ENCODE peak calls at places on chromosomes 13 and 19, in five cellular contexts. A, U, D, J and S are unnamed samples.
A peak's percentile ranks its signal among the peaks of the same experiment; 100 is the strongest.

GRCh38 chr13:95083758-95084157 is 217.5 kb downstream of the ABCC4 start:
- DNase-seq in A (no peak), J (no peak), U (no peak), D (no peak), S (no peak)

GRCh38 chr13:98780451-98780850 is 28.0 kb upstream of the SLC15A1 start:
- DNase-seq in A (no peak), J (no peak), D (no peak), U (no peak), S (no peak)

GRCh38 chr13:110344320-110344719 is 37.2 kb downstream of the COL4A2 start:
- DNase-seq in J (no peak), U (no peak), A (no peak), D (no peak), S (no peak)

GRCh38 chr13:19882231-19882630 is 18.8 kb upstream of the ZMYM5 start:
- DNase-seq in J (no peak), A (no peak), D (no peak), U (no peak), S (no peak)

GRCh38 chr13:98349731-98350305 is 172.7 kb upstream of the RNF113B start:
- DNase-seq in J (no peak), U (no peak), D (no peak), A (no peak), S (no peak)

GRCh38 chr19:13057147-13057572 is 45.5 kb downstream of the LYL1 start:
- DNase-seq in D (no peak), J (no peak), U (no peak), A (no peak), S (no peak)

GRCh38 chr13:45466359-45466758 is 1.6 kb downstream of the COG3 start:
- DNase-seq in D (no peak), U (no peak), J (no peak), A (no peak), S (no peak)

GRCh38 chr19:57841364-57841763 is 8.3 kb upstream of the ZNF587 start:
- DNase-seq in A (no peak), D (no peak), U (no peak), J (no peak), S (no peak)

GRCh38 chr19:46482645-46483044 is 11.3 kb upstream of the PNMA8A start:
- DNase-seq in D (no peak), U (no peak), J (no peak), A (no peak), S (no peak)

GRCh38 chr13:26971990-26972888 is 199.4 kb downstream of the USP12 start:
- DNase-seq in D (no peak), U (no peak), J (peak; percentile 68), A (no peak), S (no peak)

GRCh38 chr19:34253711-34254551 is 423 bp upstream of the GARRE1 start:
- DNase-seq in J (peak; percentile 83), D (peak; percentile 69), U (peak; percentile 82), A (peak; percentile 75), S (no peak)

GRCh38 chr19:1513492-1514294 is 874 bp upstream of the ADAMTSL5 start:
- DNase-seq in U (peak; percentile 60), J (peak; percentile 83), D (no peak), A (no peak), S (no peak)

GRCh38 chr19:35040826-35041547 is 534 bp upstream of the HPN start:
- DNase-seq in D (peak; percentile 86), A (no peak), J (peak; percentile 26), U (no peak), S (peak; percentile 52)

GRCh38 chr13:44300895-44301638 is 72.6 kb upstream of the SERP2 start:
- DNase-seq in J (no peak), D (peak; percentile 73), A (no peak), U (no peak), S (peak; percentile 79)

GRCh38 chr19:49530708-49531107 is 2.9 kb downstream of the RCN3 start:
- DNase-seq in A (no peak), U (no peak), D (no peak), J (no peak), S (no peak)

GRCh38 chr13:111336666-111337065 is 16.2 kb downstream of the TEX29 start:
- DNase-seq in J (no peak), D (no peak), U (no peak), A (no peak), S (no peak)

GRCh38 chr19:3012522-3013260 is 16.4 kb downstream of the TLE2 start:
- DNase-seq in J (no peak), A (no peak), U (no peak), D (no peak), S (no peak)

GRCh38 chr19:35169226-35169995 is 14.9 kb downstream of the FXYD5 start:
- DNase-seq in U (no peak), J (no peak), D (no peak), A (no peak), S (peak; percentile 37)

GRCh38 chr13:110531671-110532083 is 29.8 kb downstream of the RAB20 start:
- DNase-seq in U (no peak), J (no peak), A (no peak), D (no peak), S (no peak)

GRCh38 chr13:91722267-91722884 is 324.0 kb downstream of the GPC5 start:
- DNase-seq in D (no peak), A (no peak), J (peak; percentile 43), U (no peak), S (no peak)

GRCh38 chr13:110346661-110347067 is 39.6 kb downstream of the COL4A2 start:
- DNase-seq in D (no peak), A (no peak), J (peak; percentile 66), U (no peak), S (peak; percentile 93)

GRCh38 chr13:98207411-98207810 is 30.3 kb upstream of the RNF113B start:
- DNase-seq in D (no peak), A (no peak), J (no peak), U (no peak), S (no peak)